ENCODE peak calls at places on chromosome 17, in six cellular contexts. R is activated CD4-positive, alpha-beta T cell treated with anti-CD3 and anti-CD28 coated beads, Interleukin-2, amount 10 ng/mL, durations not matched to agents 7 days and 5 days; M is fibroblast of villous mesenchyme; D is activated naive CD4-positive, alpha-beta T cell; Z is cardiac muscle cell; U is tibial nerve. L is an unnamed sample.

GRCh38 chr17:35774499-35774898 is 13.8 kb downstream of the C17orf50 start:
- DNase-seq in Z (peak), R (no peak), D (no peak), M (peak), U (no peak), L (no peak)

GRCh38 chr17:13085578-13085977 is 67.8 kb upstream of the ELAC2 start:
- DNase-seq in M (no peak), U (no peak), D (no peak), R (no peak), Z (no peak), L (no peak)

GRCh38 chr17:7711356-7711755 is 6.2 kb upstream of the DNAH2 start:
- DNase-seq in Z (no peak), D (no peak), M (no peak), U (no peak), R (no peak), L (no peak)

GRCh38 chr17:36482611-36483504 is 3.6 kb upstream of the ZNHIT3 start:
- DNase-seq in Z (peak), M (peak), D (peak), R (peak), U (peak), L (peak)

GRCh38 chr17:18319604-18320256 is 4.6 kb downstream of the SMCR8 start:
- DNase-seq in U (no peak), M (peak), D (no peak), R (peak), Z (peak), L (peak)

GRCh38 chr17:82775033-82775823 is 23.4 kb downstream of the TBCD start:
- DNase-seq in M (peak), R (peak), U (peak), Z (peak), D (no peak), L (no peak)

GRCh38 chr17:15257316-15257925 is 7.7 kb downstream of the PMP22 start:
- DNase-seq in Z (peak), M (peak), U (peak), R (peak), D (peak), L (no peak)

GRCh38 chr17:81701288-81702071 is 1.7 kb upstream of the MRPL12 start:
- DNase-seq in U (no peak), D (no peak), M (no peak), R (peak), Z (no peak), L (no peak)

GRCh38 chr17:56902350-56902749 is 11.5 kb downstream of the TRIM25 start:
- DNase-seq in M (no peak), U (no peak), R (no peak), D (no peak), Z (peak), L (peak)

GRCh38 chr17:71975998-71976649 is 144.7 kb upstream of the SOX9 start:
- DNase-seq in Z (peak), U (peak), M (peak), D (no peak), R (no peak), L (peak)

GRCh38 chr17:43803758-43804157 is 23.5 kb downstream of the CFAP97D1 start:
- DNase-seq in R (no peak), M (no peak), Z (no peak), U (no peak), D (no peak), L (no peak)

GRCh38 chr17:32487460-32488176 is 825 bp downstream of the CDK5R1 start:
- DNase-seq in D (peak), M (peak), Z (peak), U (no peak), R (no peak), L (no peak)

GRCh38 chr17:29918016-29918415 is 12.0 kb downstream of the SSH2 start:
- DNase-seq in R (no peak), D (no peak), U (no peak), M (no peak), Z (no peak), L (no peak)

GRCh38 chr17:17476865-17477467 is at the start of gene MED9:
- DNase-seq in R (peak), D (peak), M (peak), U (peak), Z (peak), L (peak)

GRCh38 chr17:57388326-57388725 is 132.0 kb downstream of the MSI2 start:
- DNase-seq in M (no peak), U (no peak), R (no peak), Z (no peak), D (no peak), L (no peak)

GRCh38 chr17:45908460-45908859 is 14.1 kb downstream of the MAPT start:
- DNase-seq in Z (no peak), R (no peak), M (no peak), D (no peak), U (no peak), L (no peak)

GRCh38 chr17:78946631-78947030 is 21.4 kb upstream of the TIMP2 start:
- DNase-seq in U (no peak), Z (no peak), D (no peak), R (no peak), M (no peak), L (no peak)

GRCh38 chr17:44086364-44087311 is 16.1 kb downstream of the G6PC3 start:
- DNase-seq in U (no peak), R (no peak), D (no peak), M (peak), Z (peak), L (peak)

GRCh38 chr17:67652433-67652832 is 65.3 kb upstream of the NOL11 start:
- DNase-seq in Z (no peak), M (no peak), U (no peak), D (no peak), R (no peak), L (no peak)

GRCh38 chr17:3976675-3977171 is 12.5 kb upstream of the ATP2A3 start:
- DNase-seq in D (no peak), R (no peak), U (no peak), Z (no peak), M (no peak), L (no peak)

GRCh38 chr17:80225230-80225629 is 5.0 kb downstream of the SLC26A11 start:
- DNase-seq in U (no peak), D (no peak), Z (no peak), R (no peak), M (no peak), L (no peak)

GRCh38 chr17:49471089-49471683 is 23.9 kb upstream of the NGFR start:
- DNase-seq in U (peak), M (peak), D (no peak), Z (no peak), R (no peak), L (no peak)

GRCh38 chr17:82936768-82937171 is 96.9 kb upstream of the ZNF750 start:
- DNase-seq in M (no peak), U (no peak), Z (no peak), R (no peak), D (no peak), L (no peak)

GRCh38 chr17:44757045-44757917 is 1.5 kb upstream of the ADAM11 start:
- DNase-seq in M (no peak), Z (no peak), D (no peak), U (no peak), R (no peak), L (no peak)

GRCh38 chr17:42101513-42102292 is 3.4 kb upstream of the ZNF385C start:
- DNase-seq in Z (peak), M (peak), U (peak), D (peak), R (peak), L (no peak)

GRCh38 chr17:48589060-48589830 is 796 bp downstream of the HOXB3 start:
- DNase-seq in M (no peak), Z (no peak), R (no peak), U (no peak), D (no peak), L (no peak)

GRCh38 chr17:44996304-44996703 is 28.2 kb upstream of the C1QL1 start:
- DNase-seq in Z (no peak), U (no peak), M (no peak), R (no peak), D (no peak), L (no peak)

GRCh38 chr17:65515959-65516948 is 45.2 kb downstream of the AXIN2 start:
- DNase-seq in R (no peak), U (no peak), Z (peak), D (no peak), M (peak), L (no peak)

GRCh38 chr17:53900951-53901350 is 78.2 kb downstream of the KIF2B start:
- DNase-seq in D (no peak), Z (no peak), R (no peak), M (no peak), U (no peak), L (no peak)

GRCh38 chr17:8224891-8225812 is 14.8 kb upstream of the AURKB start:
- DNase-seq in M (no peak), R (no peak), Z (no peak), D (no peak), U (no peak), L (no peak)

GRCh38 chr17:73496232-73496631 is 148.0 kb downstream of the SDK2 start:
- DNase-seq in M (no peak), D (no peak), R (no peak), Z (no peak), U (no peak), L (no peak)

GRCh38 chr17:48310748-48311213 is 119.2 kb downstream of the SKAP1 start:
- DNase-seq in Z (no peak), U (no peak), D (no peak), M (no peak), R (no peak), L (no peak)

GRCh38 chr17:4739122-4740024 is at the start of the genes CXCL16 and ZMYND15:
- DNase-seq in D (no peak), U (no peak), M (peak), R (peak), Z (peak), L (peak)

GRCh38 chr17:13977837-13978236 is 91.5 kb upstream of the COX10 start:
- DNase-seq in D (no peak), Z (no peak), M (no peak), R (no peak), U (no peak), L (no peak)

GRCh38 chr17:15157051-15157450 is 108.1 kb downstream of the PMP22 start:
- DNase-seq in M (no peak), U (no peak), D (no peak), Z (peak), R (no peak), L (peak)

L was measured in foreskin keratinocyte.